ENCODE peak calls at places on chromosomes 13 and 19, in ten cellular contexts. One of them, this sample, is unnamed.

GRCh38 chr13:25207291-25207690 is 35.2 kb upstream of the AMER2 start:
- DNase-seq in aorta: no peak
- DNase-seq in upper lobe of left lung: no peak
- DNase-seq in psoas muscle: no peak
- DNase-seq in tibial artery: no peak
- DNase-seq in uterus: no peak
- DNase-seq in Peyer's patch: peak; percentile 1
- DNase-seq in CD8-positive, alpha-beta memory T cell: no peak
- DNase-seq in PC-9: no peak
- DNase-seq in left lung: no peak
- DNase-seq in this sample: no peak

GRCh38 chr19:18456974-18457373 is 19.0 kb upstream of the ISYNA1 start:
- DNase-seq in aorta: peak; percentile 81
- DNase-seq in upper lobe of left lung: no peak
- DNase-seq in psoas muscle: peak; percentile 88
- DNase-seq in tibial artery: peak; percentile 80
- DNase-seq in uterus: peak; percentile 63
- DNase-seq in Peyer's patch: no peak
- DNase-seq in CD8-positive, alpha-beta memory T cell: no peak
- DNase-seq in PC-9: no peak
- DNase-seq in left lung: no peak
- DNase-seq in this sample: no peak

GRCh38 chr13:37446503-37446902 is 152.1 kb downstream of the POSTN start:
- DNase-seq in aorta: peak; percentile 54
- DNase-seq in upper lobe of left lung: no peak
- DNase-seq in psoas muscle: no peak
- DNase-seq in tibial artery: peak; percentile 38
- DNase-seq in uterus: peak; percentile 21
- DNase-seq in Peyer's patch: no peak
- DNase-seq in CD8-positive, alpha-beta memory T cell: no peak
- DNase-seq in PC-9: no peak
- DNase-seq in left lung: peak; percentile 36
- DNase-seq in this sample: no peak

GRCh38 chr13:73767191-73767741 is 366.9 kb downstream of the KLF12 start:
- DNase-seq in aorta: no peak
- DNase-seq in upper lobe of left lung: no peak
- DNase-seq in psoas muscle: no peak
- DNase-seq in tibial artery: no peak
- DNase-seq in uterus: no peak
- DNase-seq in Peyer's patch: no peak
- DNase-seq in CD8-positive, alpha-beta memory T cell: no peak
- DNase-seq in PC-9: no peak
- DNase-seq in left lung: no peak
- DNase-seq in this sample: no peak

GRCh38 chr13:86870388-86870966 is 800.7 kb upstream of the SLITRK5 start:
- DNase-seq in aorta: no peak
- DNase-seq in upper lobe of left lung: no peak
- DNase-seq in psoas muscle: no peak
- DNase-seq in tibial artery: no peak
- DNase-seq in uterus: no peak
- DNase-seq in Peyer's patch: no peak
- DNase-seq in CD8-positive, alpha-beta memory T cell: no peak
- DNase-seq in PC-9: no peak
- DNase-seq in left lung: no peak
- DNase-seq in this sample: peak; percentile 2

GRCh38 chr19:35284153-35285140 is 2.1 kb downstream of the HAMP start:
- DNase-seq in aorta: no peak
- DNase-seq in upper lobe of left lung: no peak
- DNase-seq in psoas muscle: no peak
- DNase-seq in tibial artery: no peak
- DNase-seq in uterus: no peak
- DNase-seq in Peyer's patch: no peak
- DNase-seq in CD8-positive, alpha-beta memory T cell: no peak
- DNase-seq in PC-9: no peak
- DNase-seq in left lung: no peak
- DNase-seq in this sample: no peak

GRCh38 chr19:18439910-18440237 is 1.9 kb upstream of the ISYNA1 start:
- DNase-seq in aorta: no peak
- DNase-seq in upper lobe of left lung: no peak
- DNase-seq in psoas muscle: peak; percentile 65
- DNase-seq in tibial artery: no peak
- DNase-seq in uterus: no peak
- DNase-seq in Peyer's patch: no peak
- DNase-seq in CD8-positive, alpha-beta memory T cell: no peak
- DNase-seq in PC-9: no peak
- DNase-seq in left lung: no peak
- DNase-seq in this sample: no peak

GRCh38 chr19:53649746-53650593 is 18.2 kb downstream of the DPRX start:
- DNase-seq in aorta: no peak
- DNase-seq in upper lobe of left lung: no peak
- DNase-seq in psoas muscle: no peak
- DNase-seq in tibial artery: no peak
- DNase-seq in uterus: no peak
- DNase-seq in Peyer's patch: no peak
- DNase-seq in CD8-positive, alpha-beta memory T cell: no peak
- DNase-seq in PC-9: no peak
- DNase-seq in left lung: no peak
- DNase-seq in this sample: no peak

GRCh38 chr13:111844222-111844671 is 222.7 kb upstream of the SOX1 start:
- DNase-seq in aorta: no peak
- DNase-seq in upper lobe of left lung: no peak
- DNase-seq in psoas muscle: no peak
- DNase-seq in tibial artery: no peak
- DNase-seq in uterus: no peak
- DNase-seq in Peyer's patch: no peak
- DNase-seq in CD8-positive, alpha-beta memory T cell: no peak
- DNase-seq in PC-9: no peak
- DNase-seq in left lung: no peak
- DNase-seq in this sample: no peak

GRCh38 chr19:23957660-23958281 is 43.1 kb downstream of the ZNF726 start:
- DNase-seq in aorta: no peak
- DNase-seq in upper lobe of left lung: peak; percentile 47
- DNase-seq in psoas muscle: no peak
- DNase-seq in tibial artery: no peak
- DNase-seq in uterus: no peak
- DNase-seq in Peyer's patch: no peak
- DNase-seq in CD8-positive, alpha-beta memory T cell: no peak
- DNase-seq in PC-9: peak; percentile 97
- DNase-seq in left lung: peak; percentile 46
- DNase-seq in this sample: no peak

GRCh38 chr13:27117158-27117557 is 54.5 kb downstream of the USP12 start:
- DNase-seq in aorta: no peak
- DNase-seq in upper lobe of left lung: no peak
- DNase-seq in psoas muscle: no peak
- DNase-seq in tibial artery: no peak
- DNase-seq in uterus: no peak
- DNase-seq in Peyer's patch: no peak
- DNase-seq in CD8-positive, alpha-beta memory T cell: no peak
- DNase-seq in PC-9: no peak
- DNase-seq in left lung: no peak
- DNase-seq in this sample: no peak

GRCh38 chr13:112079696-112080095 is 12.7 kb downstream of the SOX1 start:
- DNase-seq in aorta: no peak
- DNase-seq in upper lobe of left lung: no peak
- DNase-seq in psoas muscle: no peak
- DNase-seq in tibial artery: no peak
- DNase-seq in uterus: no peak
- DNase-seq in Peyer's patch: no peak
- DNase-seq in CD8-positive, alpha-beta memory T cell: no peak
- DNase-seq in PC-9: no peak
- DNase-seq in left lung: no peak
- DNase-seq in this sample: no peak

GRCh38 chr13:36904219-36904618 is 15.8 kb downstream of the SMAD9 start:
- DNase-seq in aorta: no peak
- DNase-seq in upper lobe of left lung: no peak
- DNase-seq in psoas muscle: no peak
- DNase-seq in tibial artery: no peak
- DNase-seq in uterus: no peak
- DNase-seq in Peyer's patch: no peak
- DNase-seq in CD8-positive, alpha-beta memory T cell: no peak
- DNase-seq in PC-9: no peak
- DNase-seq in left lung: no peak
- DNase-seq in this sample: no peak

GRCh38 chr13:106373304-106373988 is 162.0 kb downstream of the EFNB2 start:
- DNase-seq in aorta: no peak
- DNase-seq in upper lobe of left lung: no peak
- DNase-seq in psoas muscle: no peak
- DNase-seq in tibial artery: no peak
- DNase-seq in uterus: no peak
- DNase-seq in Peyer's patch: no peak
- DNase-seq in CD8-positive, alpha-beta memory T cell: no peak
- DNase-seq in PC-9: no peak
- DNase-seq in left lung: no peak
- DNase-seq in this sample: no peak

GRCh38 chr19:38505958-38506357 is 72.5 kb downstream of the RYR1 start:
- DNase-seq in aorta: no peak
- DNase-seq in upper lobe of left lung: no peak
- DNase-seq in psoas muscle: no peak
- DNase-seq in tibial artery: no peak
- DNase-seq in uterus: no peak
- DNase-seq in Peyer's patch: no peak
- DNase-seq in CD8-positive, alpha-beta memory T cell: no peak
- DNase-seq in PC-9: no peak
- DNase-seq in left lung: no peak
- DNase-seq in this sample: no peak

GRCh38 chr13:113138792-113139551 is 16.4 kb downstream of the F10 start:
- DNase-seq in aorta: no peak
- DNase-seq in upper lobe of left lung: peak; percentile 12
- DNase-seq in psoas muscle: no peak
- DNase-seq in tibial artery: peak; percentile 10
- DNase-seq in uterus: no peak
- DNase-seq in Peyer's patch: no peak
- DNase-seq in CD8-positive, alpha-beta memory T cell: no peak
- DNase-seq in PC-9: no peak
- DNase-seq in left lung: no peak
- DNase-seq in this sample: no peak

GRCh38 chr19:51326216-51327065 is 15.0 kb downstream of the IGLON5 start:
- DNase-seq in aorta: no peak
- DNase-seq in upper lobe of left lung: no peak
- DNase-seq in psoas muscle: no peak
- DNase-seq in tibial artery: no peak
- DNase-seq in uterus: no peak
- DNase-seq in Peyer's patch: no peak
- DNase-seq in CD8-positive, alpha-beta memory T cell: no peak
- DNase-seq in PC-9: no peak
- DNase-seq in left lung: no peak
- DNase-seq in this sample: no peak

GRCh38 chr13:95228130-95228529 is 73.1 kb downstream of the ABCC4 start:
- DNase-seq in aorta: no peak
- DNase-seq in upper lobe of left lung: no peak
- DNase-seq in psoas muscle: no peak
- DNase-seq in tibial artery: no peak
- DNase-seq in uterus: no peak
- DNase-seq in Peyer's patch: no peak
- DNase-seq in CD8-positive, alpha-beta memory T cell: no peak
- DNase-seq in PC-9: no peak
- DNase-seq in left lung: no peak
- DNase-seq in this sample: no peak

DNA sequence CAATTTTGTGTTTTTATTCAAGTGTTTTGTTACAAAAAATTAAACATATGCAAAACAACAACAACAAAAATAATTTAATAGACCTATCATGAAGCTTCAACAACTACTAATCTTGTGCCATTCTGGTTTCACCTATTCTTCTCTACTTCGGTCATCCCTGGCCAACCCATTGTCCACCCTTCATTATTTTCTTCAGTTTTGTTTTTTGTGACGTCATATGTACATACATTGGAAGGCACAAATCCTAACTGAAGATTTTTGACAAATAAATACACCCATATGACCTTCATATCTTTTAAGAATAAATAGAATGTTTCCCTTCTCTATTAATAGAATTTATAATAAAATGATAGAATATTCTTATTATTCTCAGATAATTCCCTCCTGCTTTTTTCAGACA is 69.2 kb downstream of the ZNF429 start:
- DNase-seq in aorta: no peak
- DNase-seq in upper lobe of left lung: no peak
- DNase-seq in psoas muscle: no peak
- DNase-seq in tibial artery: no peak
- DNase-seq in uterus: no peak
- DNase-seq in Peyer's patch: no peak
- DNase-seq in CD8-positive, alpha-beta memory T cell: no peak
- DNase-seq in PC-9: no peak
- DNase-seq in left lung: no peak
- DNase-seq in this sample: no peak
- H3K27ac ChIP-seq in aorta: no peak overlapping the region
- H3K27ac ChIP-seq in upper lobe of left lung: no peak overlapping the region
- H3K27ac ChIP-seq in psoas muscle: no peak overlapping the region
- H3K27ac ChIP-seq in tibial artery: no peak overlapping the region
- H3K27ac ChIP-seq in uterus: no peak overlapping the region
- H3K27ac ChIP-seq in Peyer's patch: no peak overlapping the region
- H3K27ac ChIP-seq in CD8-positive, alpha-beta memory T cell: peak overlapping the region; percentile 35
- H3K27ac ChIP-seq in PC-9: no peak overlapping the region
- H3K27ac ChIP-seq in left lung: no peak overlapping the region
- H3K27ac ChIP-seq in this sample: no peak overlapping the region

GRCh38 chr19:12778905-12779161 is 3.5 kb upstream of the HOOK2 start:
- DNase-seq in aorta: no peak
- DNase-seq in upper lobe of left lung: no peak
- DNase-seq in psoas muscle: no peak
- DNase-seq in tibial artery: no peak
- DNase-seq in uterus: no peak
- DNase-seq in Peyer's patch: no peak
- DNase-seq in CD8-positive, alpha-beta memory T cell: no peak
- DNase-seq in PC-9: no peak
- DNase-seq in left lung: no peak
- DNase-seq in this sample: no peak
- H3K4me1 ChIP-seq in aorta: no peaks in the 10 kb centered on the region
- H3K4me1 ChIP-seq in upper lobe of left lung: peaks cover 56% of the 10 kb centered on the region
- H3K4me1 ChIP-seq in psoas muscle: peaks cover 38% of the 10 kb centered on the region
- H3K4me1 ChIP-seq in tibial artery: peaks cover 46% of the 10 kb centered on the region
- H3K4me1 ChIP-seq in uterus: peaks cover 18% of the 10 kb centered on the region
- H3K4me1 ChIP-seq in Peyer's patch: peaks cover 32% of the 10 kb centered on the region
- H3K4me1 ChIP-seq in CD8-positive, alpha-beta memory T cell: peaks cover 51% of the 10 kb centered on the region
- H3K4me1 ChIP-seq in PC-9: peaks cover 56% of the 10 kb centered on the region
- H3K4me1 ChIP-seq in left lung: peaks cover 76% of the 10 kb centered on the region
- H3K4me1 ChIP-seq in this sample: peaks cover 60% of the 10 kb centered on the region

GRCh38 chr19:22519152-22519551 is 97.0 kb upstream of the ZNF98 start:
- DNase-seq in aorta: no peak
- DNase-seq in upper lobe of left lung: no peak
- DNase-seq in psoas muscle: no peak
- DNase-seq in tibial artery: no peak
- DNase-seq in uterus: no peak
- DNase-seq in Peyer's patch: no peak
- DNase-seq in CD8-positive, alpha-beta memory T cell: no peak
- DNase-seq in PC-9: no peak
- DNase-seq in left lung: no peak
- DNase-seq in this sample: no peak
- H3K9me3 ChIP-seq in aorta: peaks cover 1% of the 10 kb centered on the region
- H3K9me3 ChIP-seq in upper lobe of left lung: no peaks in the 10 kb centered on the region
- H3K9me3 ChIP-seq in psoas muscle: no peaks in the 10 kb centered on the region
- H3K9me3 ChIP-seq in tibial artery: no peaks in the 10 kb centered on the region
- H3K9me3 ChIP-seq in uterus: no peaks in the 10 kb centered on the region
- H3K9me3 ChIP-seq in Peyer's patch: peaks cover 7% of the 10 kb centered on the region
- H3K9me3 ChIP-seq in CD8-positive, alpha-beta memory T cell: no peaks in the 10 kb centered on the region
- H3K9me3 ChIP-seq in PC-9: no peaks in the 10 kb centered on the region
- H3K9me3 ChIP-seq in left lung: no peaks in the 10 kb centered on the region
- H3K9me3 ChIP-seq in this sample: peaks cover 8% of the 10 kb centered on the region

DNA sequence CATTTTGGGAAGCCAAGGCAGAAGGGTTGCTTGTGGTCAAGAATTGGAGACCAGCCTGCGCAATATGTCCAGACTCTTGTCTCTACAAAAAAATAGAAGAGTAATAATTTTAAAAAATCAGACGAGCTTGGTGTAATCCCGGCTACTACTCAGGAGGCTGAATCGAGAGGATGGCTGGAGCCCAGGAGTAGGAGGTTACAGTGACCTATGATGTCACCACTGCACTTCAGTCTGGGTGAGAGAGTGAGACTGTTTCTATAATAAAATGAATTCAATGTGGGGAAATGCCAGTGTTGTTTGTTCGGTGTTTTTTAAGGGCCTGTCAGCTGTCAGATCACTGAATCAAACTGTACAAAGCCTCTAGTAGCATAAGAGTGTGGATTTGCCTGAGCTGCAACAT is 1.2 kb upstream of the FBXL3 start:
- DNase-seq in aorta: peak; percentile 57
- DNase-seq in upper lobe of left lung: peak; percentile 53
- DNase-seq in psoas muscle: no peak
- DNase-seq in tibial artery: peak; percentile 35
- DNase-seq in uterus: peak; percentile 68
- DNase-seq in Peyer's patch: no peak
- DNase-seq in CD8-positive, alpha-beta memory T cell: no peak
- DNase-seq in PC-9: no peak
- DNase-seq in left lung: no peak
- DNase-seq in this sample: peak; percentile 20
- H3K27ac ChIP-seq in aorta: no peak overlapping the region
- H3K27ac ChIP-seq in upper lobe of left lung: peak overlapping the region; percentile 100
- H3K27ac ChIP-seq in psoas muscle: peak overlapping the region; percentile 99
- H3K27ac ChIP-seq in tibial artery: peak overlapping the region; percentile 97
- H3K27ac ChIP-seq in uterus: peak overlapping the region; percentile 100
- H3K27ac ChIP-seq in Peyer's patch: no peak overlapping the region
- H3K27ac ChIP-seq in CD8-positive, alpha-beta memory T cell: no peak overlapping the region
- H3K27ac ChIP-seq in PC-9: no peak overlapping the region
- H3K27ac ChIP-seq in left lung: no peak overlapping the region
- H3K27ac ChIP-seq in this sample: no peak overlapping the region